ENCODE peak calls at places on chromosomes 13 and 19, in five cellular contexts. O is central memory CD8-positive, alpha-beta T cell; D is CD4-positive, CD25-positive, alpha-beta regulatory T cell; T is activated naive CD8-positive, alpha-beta T cell treated with anti-CD3 and anti-CD28 coated beads, Interleukin-2, amount 50 U/mL, for 24 hours; G is left ventricle myocardium superior. J is an unnamed sample.

GRCh38 chr19:31698352-31698751 is 349.1 kb upstream of the TSHZ3 start:
- ATAC-seq in O (no peak), D (no peak), T (no peak), G (no peak), J (no peak)

GRCh38 chr13:41652735-41653361 is 195.5 kb downstream of the RGCC start:
- ATAC-seq in O (no peak), D (peak; percentile 33), T (no peak), G (peak; percentile 34), J (no peak)

GRCh38 chr13:98892821-98893220 is 85.0 kb downstream of the DOCK9 start:
- ATAC-seq in O (no peak), D (no peak), T (no peak), G (no peak), J (no peak)

GRCh38 chr13:24878340-24878739 is 114.4 kb downstream of the RNF17 start:
- ATAC-seq in O (no peak), D (no peak), T (no peak), G (no peak), J (no peak)

GRCh38 chr19:51467864-51468544 is 9.8 kb upstream of the SIGLEC8 start:
- ATAC-seq in O (no peak), D (no peak), T (no peak), G (no peak), J (peak; percentile 24)

GRCh38 chr19:4695224-4695731 is 25.1 kb upstream of the MYDGF start:
- ATAC-seq in O (no peak), D (no peak), T (no peak), G (peak; percentile 48), J (no peak)

GRCh38 chr13:50352720-50353491 is 337.7 kb downstream of the KCNRG start:
- ATAC-seq in O (no peak), D (no peak), T (no peak), G (no peak), J (no peak)

GRCh38 chr13:47085346-47085745 is 188.5 kb upstream of the HTR2A start:
- ATAC-seq in O (no peak), D (no peak), T (no peak), G (no peak), J (no peak)

GRCh38 chr19:39362682-39363657 is 20.7 kb downstream of the SAMD4B start:
- ATAC-seq in O (no peak), D (no peak), T (no peak), G (peak; percentile 54), J (no peak)

GRCh38 chr13:76884571-76885202 is 1.5 kb downstream of the KCTD12 start:
- ATAC-seq in O (no peak), D (no peak), T (no peak), G (no peak), J (no peak)

J was measured in stimulated activated memory B cell treated with anti-CD40 and anti-IgM and Interleukin-4, amounts not matched to agents 10 μg/mL and 1 μg/mL and 100 μg/mL, for 72 hours.